ENCODE peak calls at places on chromosomes 1 and 21, in ten cellular contexts. S, X, J, R, M, Z, V, E, F and H are unnamed samples.
A peak's percentile ranks its signal among the peaks of the same experiment; 100 is the strongest.

GRCh38 chr1:2312589-2313301 is 78.6 kb downstream of the MORN1 start:
- DNase-seq in X (no peak), M (no peak), J (peak; percentile 22), V (no peak), R (peak; percentile 51), E (peak; percentile 48), F (no peak), S (no peak), Z (no peak), H (peak; percentile 60)

GRCh38 chr21:39523398-39523797 is 71.6 kb downstream of the SH3BGR start:
- DNase-seq in Z (no peak), V (peak; percentile 36), M (no peak), R (no peak), S (no peak), E (peak; percentile 65), F (no peak), X (no peak), J (no peak), H (no peak)

GRCh38 chr1:153548722-153549695 is at the start of gene S100A3:
- DNase-seq in E (peak; percentile 51), Z (no peak), J (peak; percentile 89), F (no peak), V (peak; percentile 83), S (peak; percentile 85), M (no peak), R (peak; percentile 96), X (no peak), H (peak; percentile 81)

GRCh38 chr1:87937774-87938173 is 609.1 kb downstream of the LMO4 start:
- DNase-seq in M (no peak), S (no peak), X (no peak), V (no peak), Z (no peak), E (no peak), R (no peak), F (no peak), J (no peak), H (no peak)

GRCh38 chr1:202187697-202188407 is 5.7 kb upstream of the LGR6 start:
- DNase-seq in E (no peak), M (no peak), S (no peak), X (no peak), V (no peak), Z (no peak), F (no peak), J (no peak), R (no peak), H (no peak)

GRCh38 chr1:24868016-24868875 is 61.8 kb downstream of the RUNX3 start:
- DNase-seq in J (no peak), R (no peak), M (no peak), V (no peak), X (no peak), F (no peak), S (no peak), Z (no peak), E (no peak), H (no peak)

GRCh38 chr1:161946071-161946987 is 77.3 kb downstream of the OLFML2B start:
- DNase-seq in F (no peak), X (no peak), S (no peak), J (no peak), Z (no peak), V (no peak), E (no peak), R (peak; percentile 64), M (no peak), H (no peak)

GRCh38 chr1:37477946-37478345 is 3.6 kb downstream of the ZC3H12A start:
- DNase-seq in V (no peak), R (no peak), E (peak; percentile 23), X (no peak), Z (no peak), J (peak; percentile 19), S (no peak), M (no peak), F (no peak), H (no peak)

GRCh38 chr1:61139324-61140055 is 57.1 kb downstream of the NFIA start:
- DNase-seq in R (peak; percentile 93), E (no peak), J (peak; percentile 64), Z (no peak), X (no peak), M (no peak), V (no peak), S (no peak), F (no peak), H (no peak)

GRCh38 chr1:6587261-6588005 is 7.6 kb downstream of the ZBTB48 start:
- DNase-seq in J (no peak), F (no peak), S (no peak), V (peak; percentile 82), Z (peak; percentile 31), E (no peak), X (no peak), M (no peak), R (peak; percentile 26), H (no peak)

GRCh38 chr1:30685796-30686165 is 37.6 kb downstream of the MATN1 start:
- DNase-seq in Z (no peak), E (no peak), X (no peak), J (no peak), S (no peak), F (no peak), M (no peak), V (no peak), R (no peak), H (peak; percentile 21)

GRCh38 chr1:205704891-205705290 is 24.6 kb upstream of the SLC45A3 start:
- DNase-seq in R (no peak), J (no peak), F (no peak), V (no peak), X (no peak), M (no peak), S (no peak), E (no peak), Z (no peak), H (no peak)

GRCh38 chr1:13469343-13469742 is 44.5 kb downstream of the LRRC38 start:
- DNase-seq in J (peak; percentile 5), X (no peak), Z (no peak), S (no peak), F (no peak), E (no peak), R (peak; percentile 25), V (no peak), M (no peak), H (no peak)

GRCh38 chr1:54774820-54775498 is 10.6 kb upstream of the PARS2 start:
- DNase-seq in S (peak; percentile 10), Z (no peak), X (no peak), J (peak; percentile 59), F (no peak), V (no peak), R (peak; percentile 22), E (no peak), M (no peak), H (no peak)

GRCh38 chr1:234611153-234611798 is 1.3 kb upstream of the IRF2BP2 start:
- DNase-seq in F (no peak), E (no peak), M (no peak), V (peak; percentile 63), X (peak; percentile 93), Z (no peak), S (peak; percentile 92), R (peak; percentile 89), J (peak; percentile 92), H (no peak)

GRCh38 chr1:17913326-17914115 is 158.4 kb downstream of the ACTL8 start:
- DNase-seq in X (no peak), M (no peak), Z (no peak), R (no peak), E (no peak), V (no peak), S (no peak), J (no peak), F (no peak), H (no peak)

GRCh38 chr21:36487641-36488307 is 7.9 kb upstream of the CLDN14 start:
- DNase-seq in M (no peak), X (no peak), Z (no peak), F (no peak), J (no peak), R (peak; percentile 17), E (peak; percentile 35), V (no peak), S (no peak), H (no peak)

GRCh38 chr1:64171797-64172281 is 31.6 kb upstream of the UBE2U start:
- DNase-seq in J (peak; percentile 20), V (no peak), R (peak; percentile 66), S (peak; percentile 24), E (no peak), F (no peak), M (no peak), Z (no peak), X (no peak), H (no peak)